ENCODE peak calls at places on chromosomes 2 and 18, in five cellular contexts. J is fibroblast of lung, E is IMR-90, R is colonic mucosa, Z is NT2/D1. A is an unnamed sample.

GRCh38 chr2:182907081-182907830 is 40.8 kb upstream of the FRZB start:
- DNase-seq in J (peak), E (peak), R (no peak), Z (peak), A (no peak)

GRCh38 chr2:100733344-100734187 is 86.4 kb upstream of the NPAS2 start:
- DNase-seq in J (peak), E (peak), R (no peak), Z (no peak), A (peak)

GRCh38 chr2:223989860-223990237 is 32.6 kb downstream of the MRPL44 start:
- DNase-seq in J (no peak), E (no peak), R (no peak), Z (no peak), A (peak)

GRCh38 chr2:157261199-157261782 is 3.8 kb downstream of the GALNT5 start:
- DNase-seq in J (peak), E (peak), R (peak), Z (no peak), A (peak)

GRCh38 chr2:187497858-187498463 is 49.9 kb upstream of the CALCRL start:
- DNase-seq in J (no peak), E (no peak), R (no peak), Z (no peak), A (peak)

GRCh38 chr2:19158211-19158610 is 200.2 kb downstream of the OSR1 start:
- DNase-seq in J (no peak), E (peak), R (no peak), Z (no peak), A (no peak)

GRCh38 chr2:62672601-62673000 is 32.9 kb upstream of the EHBP1 start:
- DNase-seq in J (peak), E (peak), R (no peak), Z (peak), A (no peak)

GRCh38 chr18:55321268-55322175 is 266.5 kb downstream of the TCF4 start:
- DNase-seq in J (peak), E (peak), R (peak), Z (peak), A (peak)

GRCh38 chr2:119704670-119705120 is 25.7 kb downstream of the TMEM177 start:
- DNase-seq in J (peak), E (peak), R (no peak), Z (no peak), A (peak)

GRCh38 chr18:68549257-68549871 is 165.5 kb downstream of the TMX3 start:
- DNase-seq in J (peak), E (peak), R (no peak), Z (no peak), A (peak)

GRCh38 chr2:174603280-174603679 is 5.7 kb upstream of the WIPF1 start:
- DNase-seq in J (peak), E (peak), R (peak), Z (no peak), A (peak)

GRCh38 chr18:76452357-76452756 is 42.7 kb downstream of the ZNF516 start:
- DNase-seq in J (peak), E (peak), R (no peak), Z (no peak), A (no peak)

GRCh38 chr2:28228419-28228995 is 164.2 kb upstream of the FOSL2 start:
- DNase-seq in J (no peak), E (peak), R (no peak), Z (no peak), A (peak)

GRCh38 chr18:30446605-30447004 is 595.9 kb downstream of the DSC3 start:
- DNase-seq in J (no peak), E (no peak), R (no peak), Z (no peak), A (no peak)

GRCh38 chr2:186590538-186591441 is 934 bp downstream of the ITGAV start:
- DNase-seq in J (peak), E (peak), R (peak), Z (no peak), A (peak)

GRCh38 chr18:3758531-3758930 is 308.6 kb downstream of the TGIF1 start:
- DNase-seq in J (peak), E (peak), R (no peak), Z (no peak), A (peak)

GRCh38 chr2:97747285-97747684 is 33.9 kb downstream of the ZAP70 start:
- DNase-seq in J (no peak), E (no peak), R (no peak), Z (no peak), A (no peak)

GRCh38 chr2:189116984-189117383 is 62.6 kb downstream of the COL5A2 start:
- DNase-seq in J (no peak), E (peak), R (no peak), Z (no peak), A (no peak)
- H3K9ac ChIP-seq in J (no peak), E (no peak), R (no peak), Z (no peak), A (no peak)

GRCh38 chr18:69567813-69568488 is 167.3 kb downstream of the DOK6 start:
- DNase-seq in J (no peak), E (no peak), R (no peak), Z (no peak), A (peak)
- H3K9ac ChIP-seq in J (no peak), E (no peak), R (no peak), Z (no peak), A (no peak)

DNA sequence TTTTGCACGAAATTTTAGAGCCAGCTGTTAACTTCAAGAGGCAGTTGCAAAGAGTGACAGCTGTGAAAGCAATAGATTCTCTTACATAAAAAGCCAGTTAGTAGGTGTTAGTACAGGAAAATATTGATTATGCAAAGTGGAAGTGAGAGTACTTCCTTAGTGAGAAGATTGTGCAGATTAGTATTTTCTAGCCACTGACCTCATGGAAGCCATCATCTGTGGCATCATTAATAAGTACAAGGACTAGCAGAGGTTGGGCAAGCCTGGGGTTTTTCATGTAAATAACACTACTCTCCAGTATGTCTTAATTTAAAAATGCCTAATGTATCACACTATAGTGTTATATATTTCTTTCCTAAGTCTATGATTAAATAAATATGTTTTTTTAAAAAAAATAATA is 166.2 kb upstream of the DTNA start:
- DNase-seq in J (no peak), E (no peak), R (no peak), Z (no peak), A (no peak)
- H3K9ac ChIP-seq in J (no peak), E (no peak), R (no peak), Z (no peak), A (no peak)

GRCh38 chr2:161165266-161165665 is 5.0 kb downstream of the TANK start:
- DNase-seq in J (peak), E (peak), R (no peak), Z (no peak), A (peak)

GRCh38 chr2:161163438-161163837 is 3.2 kb downstream of the TANK start:
- DNase-seq in J (no peak), E (no peak), R (no peak), Z (no peak), A (no peak)

GRCh38 chr2:161166538-161167409 is 6.5 kb downstream of the TANK start:
- DNase-seq in J (peak), E (peak), R (no peak), Z (no peak), A (peak)

GRCh38 chr2:161169335-161169734 is 9.1 kb downstream of the TANK start:
- DNase-seq in J (no peak), E (no peak), R (no peak), Z (no peak), A (no peak)

DNA sequence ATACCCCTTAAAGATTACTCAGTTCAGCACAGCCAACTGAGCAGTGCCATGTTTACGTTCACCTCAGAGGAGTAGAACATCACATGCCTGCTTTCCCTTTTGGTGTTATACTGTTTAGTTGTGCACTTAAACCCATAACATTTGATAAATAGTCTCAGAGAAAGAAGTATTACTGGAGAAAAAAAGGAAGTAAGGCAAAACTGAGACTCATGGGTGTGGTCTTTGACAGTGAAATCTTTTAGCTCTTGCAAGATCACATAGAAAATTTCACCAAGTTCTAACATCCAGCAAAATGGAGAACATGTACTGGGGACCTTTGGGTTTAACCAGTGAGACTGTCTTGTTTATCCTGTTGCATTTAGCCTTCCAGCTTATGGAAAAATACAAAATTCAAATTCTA is 5.6 kb downstream of the TANK start:
- DNase-seq in J (no peak), E (peak), R (no peak), Z (no peak), A (no peak)
- H3K9ac ChIP-seq in J (no peak), E (peak), R (no peak), Z (no peak), A (no peak)

GRCh38 chr18:10453261-10453884 is 1.1 kb upstream of the APCDD1 start:
- DNase-seq in J (no peak), E (no peak), R (no peak), Z (no peak), A (no peak)
- H3K9ac ChIP-seq in J (no peak), E (no peak), R (no peak), Z (peak), A (no peak)

GRCh38 chr2:232484628-232485332 is 2.9 kb downstream of the ECEL1 start:
- DNase-seq in J (no peak), E (no peak), R (no peak), Z (no peak), A (no peak)
- H3K9ac ChIP-seq in J (no peak), E (no peak), R (no peak), Z (peak), A (no peak)

GRCh38 chr2:173373286-173373685 is 18.6 kb downstream of the CDCA7 start:
- DNase-seq in J (no peak), E (peak), R (no peak), Z (no peak), A (no peak)
- H3K9ac ChIP-seq in J (no peak), E (no peak), R (no peak), Z (no peak), A (no peak)

DNA sequence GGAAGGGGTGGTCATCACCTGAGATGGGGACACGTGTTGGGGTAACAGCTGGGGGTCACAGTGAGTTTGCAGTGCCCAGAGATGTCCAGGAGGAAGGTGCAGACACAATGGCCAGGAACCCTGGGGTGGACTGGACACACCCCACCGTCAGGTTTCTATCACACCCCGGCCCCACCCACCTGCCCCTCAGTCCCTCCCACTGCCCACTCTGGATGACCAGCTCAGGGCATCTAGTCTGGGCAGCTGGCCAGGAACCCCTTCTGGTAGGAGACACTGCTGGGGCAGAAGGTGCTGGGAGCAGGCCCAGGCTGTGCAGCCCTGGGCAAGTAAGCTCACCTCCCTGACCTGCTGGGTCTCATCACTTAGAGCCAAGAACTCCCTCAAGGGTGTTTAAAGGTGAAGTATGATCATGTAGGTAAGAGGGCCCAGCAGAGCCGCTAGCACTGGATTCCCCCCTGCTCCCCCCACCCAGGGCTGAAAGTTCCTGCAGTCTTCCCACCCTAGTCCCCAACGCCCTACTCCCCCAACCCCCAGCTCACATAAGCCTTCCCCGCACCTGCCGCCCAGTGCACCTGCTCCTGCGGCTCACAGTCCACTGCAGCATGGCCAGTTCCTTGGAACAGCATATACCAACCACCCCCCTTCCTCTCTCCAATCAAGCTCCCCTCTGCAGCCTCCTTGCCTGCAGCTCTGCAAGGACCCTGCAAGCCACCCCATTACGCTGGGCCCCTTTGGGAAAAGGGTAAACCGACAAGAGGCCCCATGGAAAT is 17.3 kb downstream of the BIN1 start:
- DNase-seq in J (no peak), E (no peak), R (no peak), Z (no peak), A (no peak)
- H3K9ac ChIP-seq in J (no peak), E (no peak), R (no peak), Z (no peak), A (no peak)

GRCh38 chr2:165840333-165840958 is 46.4 kb upstream of the GALNT3 start:
- DNase-seq in J (no peak), E (no peak), R (no peak), Z (no peak), A (no peak)

GRCh38 chr2:165839610-165840009 is 45.6 kb upstream of the GALNT3 start:
- DNase-seq in J (peak), E (peak), R (no peak), Z (no peak), A (peak)

GRCh38 chr2:165835363-165835762 is 41.3 kb upstream of the GALNT3 start:
- DNase-seq in J (no peak), E (no peak), R (no peak), Z (no peak), A (no peak)

GRCh38 chr2:165833156-165833555 is 39.1 kb upstream of the GALNT3 start:
- DNase-seq in J (peak), E (peak), R (no peak), Z (no peak), A (peak)

DNA sequence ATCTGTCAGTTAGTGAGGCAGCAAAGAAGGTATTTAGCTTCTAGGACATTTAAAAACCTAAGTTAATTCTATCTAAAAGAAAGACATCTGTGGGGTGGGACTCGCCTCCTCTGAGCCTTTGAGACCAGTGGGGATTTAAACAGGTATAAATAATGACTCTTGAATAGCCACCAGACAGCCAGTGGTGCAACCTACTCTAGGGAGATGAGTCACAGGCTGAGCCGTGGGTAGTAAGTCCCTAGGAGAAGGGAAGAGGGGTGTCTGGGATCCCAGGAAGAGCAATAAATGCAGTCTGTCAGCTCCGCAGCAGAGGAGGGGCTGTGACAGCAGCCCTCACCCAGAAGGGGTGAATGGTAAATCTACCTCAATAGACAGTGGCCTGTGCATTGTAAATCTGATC is 43.1 kb upstream of the GALNT3 start:
- DNase-seq in J (peak), E (peak), R (no peak), Z (no peak), A (peak)
- H3K9ac ChIP-seq in J (no peak), E (no peak), R (no peak), Z (no peak), A (no peak)

GRCh38 chr2:173196638-173197037 is 121.0 kb downstream of the MAP3K20 start:
- DNase-seq in J (no peak), E (no peak), R (no peak), Z (no peak), A (no peak)
- H3K9ac ChIP-seq in J (no peak), E (no peak), R (no peak), Z (no peak), A (no peak)

A was measured in PC-3.